ENCODE peak calls at places on chromosomes 13 and 19, in four cellular contexts. X is BE2C; C is stimulated activated CD8-positive, alpha-beta memory T cell treated with anti-CD3 and anti-CD28 coated beads, Interleukin-12 subunit alpha, Interleukin-12 subunit beta, amount 100 ng/mL, for 1 hour; W is activated CD8-positive, alpha-beta memory T cell treated with anti-CD3 and anti-CD28 coated beads for 48 hours. L is an unnamed sample.

GRCh38 chr13:42696191-42696590 is 85.2 kb upstream of the FAM216B start:
- DNase-seq in X (no peak), W (no peak), C (no peak), L (no peak)

GRCh38 chr13:40666058-40666904 is at the start of gene FOXO1:
- DNase-seq in X (peak), C (peak), W (peak), L (peak)

GRCh38 chr13:76454991-76455390 is 431.2 kb downstream of the KCTD12 start:
- DNase-seq in X (no peak), C (no peak), W (no peak), L (no peak)

GRCh38 chr13:102704238-102704750 is 9.4 kb upstream of the METTL21C start:
- DNase-seq in W (no peak), C (no peak), X (no peak), L (no peak)

GRCh38 chr19:35787227-35787799 is 11.9 kb downstream of the ARHGAP33 start:
- DNase-seq in C (no peak), W (no peak), X (no peak), L (no peak)

GRCh38 chr19:56973713-56974553 is 133.4 kb upstream of the PEG3 start:
- DNase-seq in X (no peak), W (no peak), C (no peak), L (peak)

GRCh38 chr19:3518669-3519068 is 12.6 kb downstream of the FZR1 start:
- DNase-seq in X (no peak), W (no peak), C (no peak), L (no peak)

GRCh38 chr19:32910874-32911273 is 41.3 kb upstream of the SLC7A9 start:
- DNase-seq in X (no peak), C (no peak), W (no peak), L (no peak)

GRCh38 chr13:92804346-92804745 is 422.3 kb upstream of the GPC6 start:
- DNase-seq in C (no peak), X (no peak), W (no peak), L (no peak)

GRCh38 chr13:106714271-106714670 is 146.3 kb upstream of the ARGLU1 start:
- DNase-seq in W (no peak), X (no peak), C (no peak), L (no peak)

GRCh38 chr13:90947976-90948375 is 399.5 kb upstream of the MIR17HG start:
- DNase-seq in W (no peak), X (no peak), C (no peak), L (no peak)

GRCh38 chr13:102392810-102393209 is 9.0 kb downstream of the FGF14 start:
- DNase-seq in W (no peak), C (no peak), X (no peak), L (no peak)

GRCh38 chr19:7219056-7219455 is 75.2 kb downstream of the INSR start:
- DNase-seq in C (no peak), W (no peak), X (no peak), L (peak)

GRCh38 chr19:19594371-19594770 is 24.1 kb downstream of the PBX4 start:
- DNase-seq in C (no peak), W (no peak), X (no peak), L (no peak)

GRCh38 chr13:29369060-29369743 is 226.3 kb downstream of the SLC7A1 start:
- DNase-seq in C (no peak), X (peak), W (no peak), L (peak)